ENCODE peak calls at places on chromosomes 4 and X, in six cellular contexts. One of them, this sample, is unnamed.

GRCh38 chr4:150217192-150217591 is 138.9 kb downstream of the DCLK2 start:
- DNase-seq in cardiac muscle cell: peak; percentile 28
- DNase-seq in cardiac fibroblast: peak; percentile 84
- DNase-seq in progenitor cell of endocrine pancreas: no peak
- DNase-seq in mesothelial cell of epicardium: no peak
- DNase-seq in neural crest cell: no peak
- DNase-seq in this sample: no peak

GRCh38 chrX:1074755-1075154 is 137.7 kb downstream of the CRLF2 start:
- DNase-seq in mesothelial cell of epicardium: no peak
- DNase-seq in progenitor cell of endocrine pancreas: no peak
- DNase-seq in cardiac muscle cell: no peak
- DNase-seq in neural crest cell: no peak
- DNase-seq in cardiac fibroblast: no peak
- DNase-seq in this sample: no peak

GRCh38 chrX:129777218-129777768 is 2.5 kb upstream of the SASH3 start:
- DNase-seq in progenitor cell of endocrine pancreas: no peak
- DNase-seq in cardiac fibroblast: no peak
- DNase-seq in neural crest cell: no peak
- DNase-seq in mesothelial cell of epicardium: no peak
- DNase-seq in cardiac muscle cell: no peak
- DNase-seq in this sample: peak; percentile 65

GRCh38 chr4:150501983-150502382 is 80.0 kb upstream of the MAB21L2 start:
- DNase-seq in mesothelial cell of epicardium: no peak
- DNase-seq in cardiac fibroblast: no peak
- DNase-seq in progenitor cell of endocrine pancreas: no peak
- DNase-seq in cardiac muscle cell: no peak
- DNase-seq in neural crest cell: no peak
- DNase-seq in this sample: no peak

GRCh38 chr4:14096406-14096965 is 469.0 kb upstream of the BOD1L1 start:
- DNase-seq in neural crest cell: no peak
- DNase-seq in progenitor cell of endocrine pancreas: no peak
- DNase-seq in mesothelial cell of epicardium: no peak
- DNase-seq in cardiac muscle cell: no peak
- DNase-seq in cardiac fibroblast: peak; percentile 51
- DNase-seq in this sample: no peak

GRCh38 chr4:185744127-185744865 is 67.7 kb downstream of the SORBS2 start:
- DNase-seq in progenitor cell of endocrine pancreas: no peak
- DNase-seq in mesothelial cell of epicardium: no peak
- DNase-seq in neural crest cell: no peak
- DNase-seq in cardiac muscle cell: no peak
- DNase-seq in cardiac fibroblast: no peak
- DNase-seq in this sample: no peak

GRCh38 chr4:40685300-40685699 is 55.6 kb upstream of the RBM47 start:
- DNase-seq in neural crest cell: no peak
- DNase-seq in progenitor cell of endocrine pancreas: no peak
- DNase-seq in mesothelial cell of epicardium: no peak
- DNase-seq in cardiac fibroblast: peak; percentile 40
- DNase-seq in cardiac muscle cell: no peak
- DNase-seq in this sample: no peak

GRCh38 chrX:20971250-20971649 is 403.0 kb upstream of the CNKSR2 start:
- DNase-seq in neural crest cell: no peak
- DNase-seq in mesothelial cell of epicardium: no peak
- DNase-seq in progenitor cell of endocrine pancreas: no peak
- DNase-seq in cardiac fibroblast: no peak
- DNase-seq in cardiac muscle cell: no peak
- DNase-seq in this sample: no peak

GRCh38 chrX:119565110-119565663 is at the start of gene STEEP1:
- DNase-seq in mesothelial cell of epicardium: peak; percentile 83
- DNase-seq in neural crest cell: peak; percentile 71
- DNase-seq in cardiac muscle cell: peak; percentile 91
- DNase-seq in cardiac fibroblast: peak; percentile 92
- DNase-seq in progenitor cell of endocrine pancreas: peak; percentile 47
- DNase-seq in this sample: peak; percentile 82

GRCh38 chr4:17687237-17687857 is 72.9 kb downstream of the MED28 start:
- DNase-seq in cardiac muscle cell: no peak
- DNase-seq in mesothelial cell of epicardium: no peak
- DNase-seq in progenitor cell of endocrine pancreas: no peak
- DNase-seq in neural crest cell: no peak
- DNase-seq in cardiac fibroblast: no peak
- DNase-seq in this sample: no peak

GRCh38 chrX:30521440-30522182 is 56.0 kb downstream of the TASL start:
- DNase-seq in mesothelial cell of epicardium: no peak
- DNase-seq in neural crest cell: no peak
- DNase-seq in progenitor cell of endocrine pancreas: no peak
- DNase-seq in cardiac muscle cell: peak; percentile 13
- DNase-seq in cardiac fibroblast: peak; percentile 58
- DNase-seq in this sample: no peak

GRCh38 chr4:67886281-67886680 is 2.5 kb upstream of the TMPRSS11D start:
- DNase-seq in mesothelial cell of epicardium: no peak
- DNase-seq in progenitor cell of endocrine pancreas: no peak
- DNase-seq in cardiac fibroblast: peak; percentile 26
- DNase-seq in cardiac muscle cell: no peak
- DNase-seq in neural crest cell: no peak
- DNase-seq in this sample: no peak

GRCh38 chr4:143287571-143287923 is 49.1 kb upstream of the GAB1 start:
- DNase-seq in progenitor cell of endocrine pancreas: no peak
- DNase-seq in cardiac fibroblast: no peak
- DNase-seq in mesothelial cell of epicardium: no peak
- DNase-seq in cardiac muscle cell: no peak
- DNase-seq in neural crest cell: no peak
- DNase-seq in this sample: no peak

GRCh38 chrX:109774136-109774535 is 41.1 kb upstream of the ACSL4 start:
- DNase-seq in mesothelial cell of epicardium: no peak
- DNase-seq in cardiac fibroblast: peak; percentile 57
- DNase-seq in cardiac muscle cell: no peak
- DNase-seq in progenitor cell of endocrine pancreas: no peak
- DNase-seq in neural crest cell: no peak
- DNase-seq in this sample: no peak

GRCh38 chrX:17022205-17022604 is 75.7 kb downstream of the REPS2 start:
- DNase-seq in cardiac fibroblast: peak; percentile 66
- DNase-seq in progenitor cell of endocrine pancreas: no peak
- DNase-seq in mesothelial cell of epicardium: no peak
- DNase-seq in cardiac muscle cell: peak; percentile 55
- DNase-seq in neural crest cell: no peak
- DNase-seq in this sample: no peak

GRCh38 chr4:76634239-76634638 is 199.2 kb downstream of the SHROOM3 start:
- DNase-seq in mesothelial cell of epicardium: no peak
- DNase-seq in cardiac fibroblast: peak; percentile 64
- DNase-seq in cardiac muscle cell: no peak
- DNase-seq in progenitor cell of endocrine pancreas: no peak
- DNase-seq in neural crest cell: no peak
- DNase-seq in this sample: no peak

GRCh38 chr4:69497081-69497480 is 1.4 kb upstream of the UGT2B4 start:
- DNase-seq in cardiac fibroblast: peak; percentile 20
- DNase-seq in mesothelial cell of epicardium: no peak
- DNase-seq in neural crest cell: no peak
- DNase-seq in progenitor cell of endocrine pancreas: no peak
- DNase-seq in cardiac muscle cell: no peak
- DNase-seq in this sample: no peak

GRCh38 chrX:97039363-97040029 is 155.8 kb downstream of the RPA4 start:
- DNase-seq in cardiac muscle cell: no peak
- DNase-seq in mesothelial cell of epicardium: peak; percentile 51
- DNase-seq in cardiac fibroblast: peak; percentile 83
- DNase-seq in neural crest cell: no peak
- DNase-seq in progenitor cell of endocrine pancreas: no peak
- DNase-seq in this sample: no peak

GRCh38 chr4:118281611-118282442 is 71.0 kb downstream of the PRSS12 start:
- DNase-seq in neural crest cell: no peak
- DNase-seq in cardiac muscle cell: peak; percentile 17
- DNase-seq in progenitor cell of endocrine pancreas: no peak
- DNase-seq in cardiac fibroblast: peak; percentile 29
- DNase-seq in mesothelial cell of epicardium: no peak
- DNase-seq in this sample: no peak

GRCh38 chr4:86359944-86360478 is at the start of gene MAPK10:
- DNase-seq in neural crest cell: peak; percentile 61
- DNase-seq in progenitor cell of endocrine pancreas: peak; percentile 10
- DNase-seq in cardiac muscle cell: peak; percentile 57
- DNase-seq in cardiac fibroblast: peak; percentile 94
- DNase-seq in mesothelial cell of epicardium: peak; percentile 58
- DNase-seq in this sample: peak; percentile 25

GRCh38 chrX:131675596-131676194 is 131.8 kb downstream of the OR13H1 start:
- DNase-seq in neural crest cell: no peak
- DNase-seq in mesothelial cell of epicardium: no peak
- DNase-seq in progenitor cell of endocrine pancreas: no peak
- DNase-seq in cardiac muscle cell: peak; percentile 44
- DNase-seq in cardiac fibroblast: no peak
- DNase-seq in this sample: no peak

GRCh38 chrX:38437093-38437492 is 84.7 kb downstream of the OTC start:
- DNase-seq in progenitor cell of endocrine pancreas: no peak
- DNase-seq in cardiac muscle cell: no peak
- DNase-seq in neural crest cell: no peak
- DNase-seq in mesothelial cell of epicardium: no peak
- DNase-seq in cardiac fibroblast: no peak
- DNase-seq in this sample: no peak

GRCh38 chr4:155249036-155249566 is 40.7 kb downstream of the NPY2R start:
- DNase-seq in cardiac muscle cell: no peak
- DNase-seq in progenitor cell of endocrine pancreas: no peak
- DNase-seq in neural crest cell: no peak
- DNase-seq in mesothelial cell of epicardium: no peak
- DNase-seq in cardiac fibroblast: no peak
- DNase-seq in this sample: no peak

GRCh38 chr4:44928062-44928380 is 201.7 kb upstream of the GNPDA2 start:
- DNase-seq in progenitor cell of endocrine pancreas: no peak
- DNase-seq in neural crest cell: no peak
- DNase-seq in cardiac muscle cell: no peak
- DNase-seq in mesothelial cell of epicardium: no peak
- DNase-seq in cardiac fibroblast: no peak
- DNase-seq in this sample: no peak

GRCh38 chr4:7110546-7110945 is 42.7 kb upstream of the GRPEL1 start:
- DNase-seq in cardiac fibroblast: no peak
- DNase-seq in progenitor cell of endocrine pancreas: no peak
- DNase-seq in mesothelial cell of epicardium: no peak
- DNase-seq in cardiac muscle cell: no peak
- DNase-seq in neural crest cell: no peak
- DNase-seq in this sample: no peak
- TF ChIP-seq CTCF in cardiac fibroblast: no peak
- TF ChIP-seq CTCF in progenitor cell of endocrine pancreas: no peak
- TF ChIP-seq CTCF in mesothelial cell of epicardium: no peak
- TF ChIP-seq CTCF in cardiac muscle cell: no peak
- TF ChIP-seq CTCF in neural crest cell: no peak
- TF ChIP-seq CTCF in this sample: no peak

DNA sequence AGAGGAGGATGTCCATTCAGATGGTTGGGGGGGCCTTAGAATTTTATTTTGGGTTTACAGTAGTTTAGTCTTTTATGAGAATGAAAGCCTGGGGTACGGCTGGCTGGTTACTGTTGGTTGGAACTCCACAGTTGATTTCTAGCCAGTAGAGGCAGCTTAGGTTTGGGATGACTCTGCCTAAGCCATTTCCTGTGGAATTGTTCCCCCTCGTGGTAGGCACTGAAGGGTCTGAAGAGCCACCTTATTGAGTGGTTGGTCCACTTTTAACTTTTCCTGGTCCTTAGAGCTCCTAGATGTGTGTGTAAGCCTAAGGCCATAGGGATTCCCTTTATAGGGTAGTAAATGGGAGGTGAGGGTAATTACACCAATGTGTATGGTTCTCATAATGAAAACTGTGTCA is 19.7 kb downstream of the SPIN3 start:
- DNase-seq in progenitor cell of endocrine pancreas: no peak
- DNase-seq in cardiac muscle cell: no peak
- DNase-seq in mesothelial cell of epicardium: no peak
- DNase-seq in cardiac fibroblast: peak; percentile 36
- DNase-seq in neural crest cell: no peak
- DNase-seq in this sample: no peak
- TF ChIP-seq CTCF in progenitor cell of endocrine pancreas: no peak
- TF ChIP-seq CTCF in cardiac muscle cell: peak; percentile 9
- TF ChIP-seq CTCF in mesothelial cell of epicardium: no peak
- TF ChIP-seq CTCF in cardiac fibroblast: peak; percentile 25
- TF ChIP-seq CTCF in neural crest cell: no peak
- TF ChIP-seq CTCF in this sample: no peak

GRCh38 chrX:134727363-134727762 is 69.1 kb upstream of the PLAC1 start:
- DNase-seq in cardiac fibroblast: no peak
- DNase-seq in neural crest cell: no peak
- DNase-seq in mesothelial cell of epicardium: no peak
- DNase-seq in cardiac muscle cell: no peak
- DNase-seq in progenitor cell of endocrine pancreas: no peak
- DNase-seq in this sample: no peak
- TF ChIP-seq CTCF in cardiac fibroblast: peak; percentile 19
- TF ChIP-seq CTCF in neural crest cell: no peak
- TF ChIP-seq CTCF in mesothelial cell of epicardium: no peak
- TF ChIP-seq CTCF in cardiac muscle cell: peak; percentile 34
- TF ChIP-seq CTCF in progenitor cell of endocrine pancreas: no peak
- TF ChIP-seq CTCF in this sample: no peak

GRCh38 chrX:43880439-43880838 is 1.8 kb downstream of the MAOB start:
- DNase-seq in neural crest cell: no peak
- DNase-seq in mesothelial cell of epicardium: no peak
- DNase-seq in cardiac fibroblast: no peak
- DNase-seq in cardiac muscle cell: no peak
- DNase-seq in progenitor cell of endocrine pancreas: no peak
- DNase-seq in this sample: no peak
- TF ChIP-seq CTCF in neural crest cell: no peak
- TF ChIP-seq CTCF in mesothelial cell of epicardium: no peak
- TF ChIP-seq CTCF in cardiac fibroblast: no peak
- TF ChIP-seq CTCF in cardiac muscle cell: no peak
- TF ChIP-seq CTCF in progenitor cell of endocrine pancreas: no peak
- TF ChIP-seq CTCF in this sample: no peak

DNA sequence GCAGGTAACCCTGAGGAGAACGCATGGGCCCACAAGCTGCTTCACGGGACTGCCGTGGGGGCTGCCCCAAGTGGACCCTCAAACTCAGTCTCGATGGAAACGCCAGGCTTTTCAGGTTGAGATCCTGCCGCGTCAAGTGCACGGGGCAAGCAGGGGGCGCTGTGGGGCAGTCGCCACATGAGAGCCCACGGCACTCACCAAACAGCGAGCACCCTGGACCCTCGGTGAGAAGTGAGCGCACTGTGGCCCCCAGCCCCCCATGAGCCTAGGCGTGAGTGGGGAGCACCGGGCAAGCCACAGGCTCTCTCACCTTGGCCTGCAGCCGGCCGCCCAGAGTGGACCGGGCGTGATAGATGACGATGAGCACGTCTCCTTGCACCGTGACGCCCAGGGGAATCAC is 50.9 kb upstream of the CPLX1 start:
- DNase-seq in neural crest cell: no peak
- DNase-seq in mesothelial cell of epicardium: no peak
- DNase-seq in progenitor cell of endocrine pancreas: no peak
- DNase-seq in cardiac fibroblast: no peak
- DNase-seq in cardiac muscle cell: no peak
- DNase-seq in this sample: no peak
- TF ChIP-seq CTCF in neural crest cell: peak; percentile 40
- TF ChIP-seq CTCF in mesothelial cell of epicardium: peak; percentile 34
- TF ChIP-seq CTCF in progenitor cell of endocrine pancreas: peak; percentile 29
- TF ChIP-seq CTCF in cardiac fibroblast: peak; percentile 23
- TF ChIP-seq CTCF in cardiac muscle cell: no peak
- TF ChIP-seq CTCF in this sample: no peak

DNA sequence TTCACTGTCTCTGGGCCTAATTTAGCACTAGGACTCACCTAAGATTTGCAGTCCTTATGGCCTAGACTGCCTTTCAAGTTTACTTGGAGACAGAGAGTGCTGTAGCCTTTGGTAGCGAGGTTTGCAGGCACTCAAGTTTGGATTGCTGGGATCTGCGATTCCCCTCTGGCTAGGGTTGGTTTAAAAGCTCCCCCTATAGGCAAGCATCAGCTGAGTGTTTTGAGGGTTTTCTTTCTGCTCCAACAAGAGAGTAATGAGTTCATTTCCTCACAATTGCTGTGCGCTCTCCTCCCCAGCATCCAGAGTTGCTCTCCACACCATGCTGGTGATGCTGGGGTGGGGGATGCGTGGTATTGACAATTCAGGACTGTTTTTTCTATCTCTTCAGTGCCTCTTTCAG is 206.9 kb downstream of the GLUD2 start:
- DNase-seq in cardiac fibroblast: peak; percentile 4
- DNase-seq in mesothelial cell of epicardium: no peak
- DNase-seq in progenitor cell of endocrine pancreas: no peak
- DNase-seq in neural crest cell: no peak
- DNase-seq in cardiac muscle cell: no peak
- DNase-seq in this sample: no peak
- TF ChIP-seq CTCF in cardiac fibroblast: peak; percentile 4
- TF ChIP-seq CTCF in mesothelial cell of epicardium: no peak
- TF ChIP-seq CTCF in progenitor cell of endocrine pancreas: peak; percentile 34
- TF ChIP-seq CTCF in neural crest cell: no peak
- TF ChIP-seq CTCF in cardiac muscle cell: peak; percentile 25
- TF ChIP-seq CTCF in this sample: no peak

GRCh38 chrX:24676403-24677024 is 17.2 kb upstream of the POLA1 start:
- DNase-seq in cardiac muscle cell: peak; percentile 48
- DNase-seq in mesothelial cell of epicardium: no peak
- DNase-seq in progenitor cell of endocrine pancreas: no peak
- DNase-seq in cardiac fibroblast: no peak
- DNase-seq in neural crest cell: no peak
- DNase-seq in this sample: no peak
- TF ChIP-seq CTCF in cardiac muscle cell: peak; percentile 47
- TF ChIP-seq CTCF in mesothelial cell of epicardium: peak; percentile 83
- TF ChIP-seq CTCF in progenitor cell of endocrine pancreas: peak; percentile 73
- TF ChIP-seq CTCF in cardiac fibroblast: peak; percentile 45
- TF ChIP-seq CTCF in neural crest cell: peak; percentile 79
- TF ChIP-seq CTCF in this sample: peak; percentile 60

This sample was measured in natural killer cell.